ENCODE peak calls at places on chromosome 22, in nine cellular contexts. L is HFFc6; Y is ELR; O is astrocyte of the spinal cord; R is activated T-cell treated with anti-CD3 and anti-CD28 coated beads for 48 hours; P is GM10248; N is nephron progenitor cell; C is tibial artery; E is effector CD4-positive, alpha-beta T cell. B is an unnamed sample.

GRCh38 chr22:26484360-26484706 is 656 bp downstream of the SRRD start:
- DNase-seq in L (no peak), Y (peak; percentile 62), O (no peak), R (no peak), P (no peak), N (no peak), C (peak; percentile 15), E (no peak), B (no peak)

GRCh38 chr22:48218889-48219420 is 1456.5 kb downstream of the TBC1D22A start:
- DNase-seq in L (no peak), Y (no peak), O (no peak), R (no peak), P (no peak), N (no peak), C (peak; percentile 33), E (no peak), B (no peak)

GRCh38 chr22:25702046-25702445 is 39.9 kb upstream of the MYO18B start:
- DNase-seq in L (no peak), Y (peak; percentile 47), O (peak; percentile 50), R (no peak), P (peak; percentile 31), N (no peak), C (no peak), E (no peak), B (no peak)

GRCh38 chr22:38831166-38831945 is 12.5 kb downstream of the NPTXR start:
- DNase-seq in L (peak; percentile 49), Y (peak; percentile 83), O (peak; percentile 37), R (no peak), P (no peak), N (no peak), C (peak; percentile 60), E (no peak), B (peak; percentile 83)

GRCh38 chr22:32364210-32364609 is 6.5 kb downstream of the RFPL3 start:
- DNase-seq in L (no peak), Y (no peak), O (no peak), R (no peak), P (no peak), N (no peak), C (no peak), E (no peak), B (no peak)

GRCh38 chr22:30159561-30160353 is 79.5 kb downstream of the HORMAD2 start:
- DNase-seq in L (peak; percentile 22), Y (peak; percentile 57), O (peak; percentile 82), R (no peak), P (no peak), N (no peak), C (no peak), E (no peak), B (peak; percentile 51)

GRCh38 chr22:23072035-23072910 is 2.0 kb downstream of the GNAZ start:
- DNase-seq in L (peak; percentile 95), Y (peak; percentile 84), O (peak; percentile 3), R (no peak), P (no peak), N (no peak), C (no peak), E (no peak), B (no peak)

GRCh38 chr22:50403701-50404101 is 60.6 kb downstream of the PPP6R2 start:
- DNase-seq in L (no peak), Y (no peak), O (no peak), R (no peak), P (no peak), N (no peak), C (peak; percentile 85), E (no peak), B (no peak)

GRCh38 chr22:31616315-31616980 is 45.6 kb downstream of the PISD start:
- DNase-seq in L (no peak), Y (no peak), O (no peak), R (peak; percentile 34), P (peak; percentile 75), N (no peak), C (no peak), E (no peak), B (no peak)

GRCh38 chr22:50530280-50530856 is 556 bp upstream of the TYMP start:
- DNase-seq in L (no peak), Y (peak; percentile 61), O (peak; percentile 58), R (peak; percentile 68), P (peak; percentile 74), N (peak; percentile 42), C (peak; percentile 85), E (no peak), B (no peak)

GRCh38 chr22:20284471-20285086 is 16.5 kb upstream of the RTN4R start:
- DNase-seq in L (no peak), Y (no peak), O (no peak), R (no peak), P (no peak), N (no peak), C (no peak), E (no peak), B (no peak)

GRCh38 chr22:38843201-38843715 is 570 bp downstream of the NPTXR start:
- DNase-seq in L (peak; percentile 24), Y (peak; percentile 78), O (peak; percentile 69), R (peak; percentile 60), P (peak; percentile 43), N (peak; percentile 76), C (no peak), E (peak; percentile 15), B (peak; percentile 69)

GRCh38 chr22:27754247-27754887 is 47.2 kb downstream of the MN1 start:
- DNase-seq in L (no peak), Y (no peak), O (peak; percentile 26), R (no peak), P (no peak), N (no peak), C (no peak), E (no peak), B (peak; percentile 76)

GRCh38 chr22:19870153-19871022 is 15.7 kb upstream of the GNB1L start:
- DNase-seq in L (no peak), Y (no peak), O (no peak), R (no peak), P (no peak), N (no peak), C (peak; percentile 57), E (no peak), B (no peak)

GRCh38 chr22:46201059-46201757 is 48.9 kb downstream of the CDPF1 start:
- DNase-seq in L (no peak), Y (no peak), O (no peak), R (no peak), P (no peak), N (no peak), C (no peak), E (no peak), B (no peak)

B was measured in Caki2.